ENCODE peak calls at places on chromosome 4, in eight cellular contexts. One of them, this sample, is unnamed.

GRCh38 chr4:96786306-96786705 is 946.4 kb downstream of the PDHA2 start:
- DNase-seq in suprapubic skin: no peak
- DNase-seq in H54: no peak
- DNase-seq in islet precursor cell: peak; percentile 55
- DNase-seq in NCI-H226: no peak
- DNase-seq in foreskin fibroblast: no peak
- DNase-seq in stimulated activated CD8-positive, alpha-beta memory T cell treated with anti-CD3 and anti-CD28 coated beads, Interleukin-7, amount 100 ng/mL, for 24 hours: no peak
- DNase-seq in activated CD4-positive, alpha-beta T cell treated with anti-CD3 and anti-CD28 coated beads, Interleukin-2, amount 10 ng/mL, durations not matched to agents 7 days and 5 days: no peak
- DNase-seq in this sample: peak; percentile 15

GRCh38 chr4:74547042-74547441 is 102.1 kb downstream of the AREG start:
- DNase-seq in suprapubic skin: no peak
- DNase-seq in H54: no peak
- DNase-seq in islet precursor cell: no peak
- DNase-seq in NCI-H226: no peak
- DNase-seq in foreskin fibroblast: no peak
- DNase-seq in stimulated activated CD8-positive, alpha-beta memory T cell treated with anti-CD3 and anti-CD28 coated beads, Interleukin-7, amount 100 ng/mL, for 24 hours: no peak
- DNase-seq in activated CD4-positive, alpha-beta T cell treated with anti-CD3 and anti-CD28 coated beads, Interleukin-2, amount 10 ng/mL, durations not matched to agents 7 days and 5 days: no peak
- DNase-seq in this sample: no peak

GRCh38 chr4:179112441-179113170 is 1670.4 kb upstream of the AGA start:
- DNase-seq in suprapubic skin: no peak
- DNase-seq in H54: no peak
- DNase-seq in islet precursor cell: no peak
- DNase-seq in NCI-H226: no peak
- DNase-seq in foreskin fibroblast: no peak
- DNase-seq in stimulated activated CD8-positive, alpha-beta memory T cell treated with anti-CD3 and anti-CD28 coated beads, Interleukin-7, amount 100 ng/mL, for 24 hours: no peak
- DNase-seq in activated CD4-positive, alpha-beta T cell treated with anti-CD3 and anti-CD28 coated beads, Interleukin-2, amount 10 ng/mL, durations not matched to agents 7 days and 5 days: no peak
- DNase-seq in this sample: no peak

GRCh38 chr4:188400456-188400855 is 261.2 kb downstream of the TRIML1 start:
- DNase-seq in suprapubic skin: no peak
- DNase-seq in H54: no peak
- DNase-seq in islet precursor cell: no peak
- DNase-seq in NCI-H226: no peak
- DNase-seq in foreskin fibroblast: peak; percentile 31
- DNase-seq in stimulated activated CD8-positive, alpha-beta memory T cell treated with anti-CD3 and anti-CD28 coated beads, Interleukin-7, amount 100 ng/mL, for 24 hours: no peak
- DNase-seq in activated CD4-positive, alpha-beta T cell treated with anti-CD3 and anti-CD28 coated beads, Interleukin-2, amount 10 ng/mL, durations not matched to agents 7 days and 5 days: no peak
- DNase-seq in this sample: peak; percentile 5

GRCh38 chr4:16218950-16219349 is 7.3 kb downstream of the TAPT1 start:
- DNase-seq in suprapubic skin: no peak
- DNase-seq in H54: no peak
- DNase-seq in islet precursor cell: no peak
- DNase-seq in NCI-H226: no peak
- DNase-seq in foreskin fibroblast: no peak
- DNase-seq in stimulated activated CD8-positive, alpha-beta memory T cell treated with anti-CD3 and anti-CD28 coated beads, Interleukin-7, amount 100 ng/mL, for 24 hours: no peak
- DNase-seq in activated CD4-positive, alpha-beta T cell treated with anti-CD3 and anti-CD28 coated beads, Interleukin-2, amount 10 ng/mL, durations not matched to agents 7 days and 5 days: no peak
- DNase-seq in this sample: no peak

GRCh38 chr4:184924516-184924915 is 93.8 kb upstream of the HELT start:
- DNase-seq in suprapubic skin: no peak
- DNase-seq in H54: no peak
- DNase-seq in islet precursor cell: no peak
- DNase-seq in NCI-H226: no peak
- DNase-seq in foreskin fibroblast: no peak
- DNase-seq in stimulated activated CD8-positive, alpha-beta memory T cell treated with anti-CD3 and anti-CD28 coated beads, Interleukin-7, amount 100 ng/mL, for 24 hours: no peak
- DNase-seq in activated CD4-positive, alpha-beta T cell treated with anti-CD3 and anti-CD28 coated beads, Interleukin-2, amount 10 ng/mL, durations not matched to agents 7 days and 5 days: no peak
- DNase-seq in this sample: no peak

GRCh38 chr4:25144870-25145481 is 15.3 kb downstream of the SEPSECS start:
- DNase-seq in suprapubic skin: no peak
- DNase-seq in H54: no peak
- DNase-seq in islet precursor cell: no peak
- DNase-seq in NCI-H226: no peak
- DNase-seq in foreskin fibroblast: peak; percentile 52
- DNase-seq in stimulated activated CD8-positive, alpha-beta memory T cell treated with anti-CD3 and anti-CD28 coated beads, Interleukin-7, amount 100 ng/mL, for 24 hours: no peak
- DNase-seq in activated CD4-positive, alpha-beta T cell treated with anti-CD3 and anti-CD28 coated beads, Interleukin-2, amount 10 ng/mL, durations not matched to agents 7 days and 5 days: no peak
- DNase-seq in this sample: no peak

GRCh38 chr4:41851621-41852020 is 83.6 kb upstream of the TMEM33 start:
- DNase-seq in suprapubic skin: no peak
- DNase-seq in H54: no peak
- DNase-seq in islet precursor cell: no peak
- DNase-seq in NCI-H226: no peak
- DNase-seq in foreskin fibroblast: no peak
- DNase-seq in stimulated activated CD8-positive, alpha-beta memory T cell treated with anti-CD3 and anti-CD28 coated beads, Interleukin-7, amount 100 ng/mL, for 24 hours: no peak
- DNase-seq in activated CD4-positive, alpha-beta T cell treated with anti-CD3 and anti-CD28 coated beads, Interleukin-2, amount 10 ng/mL, durations not matched to agents 7 days and 5 days: no peak
- DNase-seq in this sample: no peak

GRCh38 chr4:169268951-169269781 is 1.6 kb downstream of the SH3RF1 start:
- DNase-seq in suprapubic skin: no peak
- DNase-seq in H54: no peak
- DNase-seq in islet precursor cell: no peak
- DNase-seq in NCI-H226: peak; percentile 89
- DNase-seq in foreskin fibroblast: peak; percentile 78
- DNase-seq in stimulated activated CD8-positive, alpha-beta memory T cell treated with anti-CD3 and anti-CD28 coated beads, Interleukin-7, amount 100 ng/mL, for 24 hours: no peak
- DNase-seq in activated CD4-positive, alpha-beta T cell treated with anti-CD3 and anti-CD28 coated beads, Interleukin-2, amount 10 ng/mL, durations not matched to agents 7 days and 5 days: no peak
- DNase-seq in this sample: peak; percentile 51

GRCh38 chr4:47483722-47484121 is 1.4 kb upstream of the ATP10D start:
- DNase-seq in suprapubic skin: no peak
- DNase-seq in H54: no peak
- DNase-seq in islet precursor cell: no peak
- DNase-seq in NCI-H226: no peak
- DNase-seq in foreskin fibroblast: peak; percentile 9
- DNase-seq in stimulated activated CD8-positive, alpha-beta memory T cell treated with anti-CD3 and anti-CD28 coated beads, Interleukin-7, amount 100 ng/mL, for 24 hours: no peak
- DNase-seq in activated CD4-positive, alpha-beta T cell treated with anti-CD3 and anti-CD28 coated beads, Interleukin-2, amount 10 ng/mL, durations not matched to agents 7 days and 5 days: no peak
- DNase-seq in this sample: no peak

GRCh38 chr4:2792711-2793577 is at the start of gene SH3BP2:
- DNase-seq in suprapubic skin: peak; percentile 88
- DNase-seq in H54: peak; percentile 53
- DNase-seq in islet precursor cell: peak; percentile 84
- DNase-seq in NCI-H226: peak; percentile 61
- DNase-seq in foreskin fibroblast: peak; percentile 87
- DNase-seq in stimulated activated CD8-positive, alpha-beta memory T cell treated with anti-CD3 and anti-CD28 coated beads, Interleukin-7, amount 100 ng/mL, for 24 hours: no peak
- DNase-seq in activated CD4-positive, alpha-beta T cell treated with anti-CD3 and anti-CD28 coated beads, Interleukin-2, amount 10 ng/mL, durations not matched to agents 7 days and 5 days: peak; percentile 49
- DNase-seq in this sample: peak; percentile 30

GRCh38 chr4:184389978-184390518 is 84.3 kb downstream of the IRF2 start:
- DNase-seq in suprapubic skin: no peak
- DNase-seq in H54: no peak
- DNase-seq in islet precursor cell: no peak
- DNase-seq in NCI-H226: no peak
- DNase-seq in foreskin fibroblast: no peak
- DNase-seq in stimulated activated CD8-positive, alpha-beta memory T cell treated with anti-CD3 and anti-CD28 coated beads, Interleukin-7, amount 100 ng/mL, for 24 hours: no peak
- DNase-seq in activated CD4-positive, alpha-beta T cell treated with anti-CD3 and anti-CD28 coated beads, Interleukin-2, amount 10 ng/mL, durations not matched to agents 7 days and 5 days: no peak
- DNase-seq in this sample: peak; percentile 58

GRCh38 chr4:14254806-14255445 is 627.4 kb upstream of the BOD1L1 start:
- DNase-seq in suprapubic skin: no peak
- DNase-seq in H54: no peak
- DNase-seq in islet precursor cell: no peak
- DNase-seq in NCI-H226: no peak
- DNase-seq in foreskin fibroblast: no peak
- DNase-seq in stimulated activated CD8-positive, alpha-beta memory T cell treated with anti-CD3 and anti-CD28 coated beads, Interleukin-7, amount 100 ng/mL, for 24 hours: no peak
- DNase-seq in activated CD4-positive, alpha-beta T cell treated with anti-CD3 and anti-CD28 coated beads, Interleukin-2, amount 10 ng/mL, durations not matched to agents 7 days and 5 days: no peak
- DNase-seq in this sample: no peak

GRCh38 chr4:155548173-155548572 is 118.5 kb upstream of the GUCY1A1 start:
- DNase-seq in suprapubic skin: peak; percentile 55
- DNase-seq in H54: no peak
- DNase-seq in islet precursor cell: no peak
- DNase-seq in NCI-H226: no peak
- DNase-seq in foreskin fibroblast: peak; percentile 74
- DNase-seq in stimulated activated CD8-positive, alpha-beta memory T cell treated with anti-CD3 and anti-CD28 coated beads, Interleukin-7, amount 100 ng/mL, for 24 hours: no peak
- DNase-seq in activated CD4-positive, alpha-beta T cell treated with anti-CD3 and anti-CD28 coated beads, Interleukin-2, amount 10 ng/mL, durations not matched to agents 7 days and 5 days: no peak
- DNase-seq in this sample: no peak

GRCh38 chr4:187071896-187072295 is 348.2 kb upstream of the FAT1 start:
- DNase-seq in suprapubic skin: no peak
- DNase-seq in H54: no peak
- DNase-seq in islet precursor cell: no peak
- DNase-seq in NCI-H226: no peak
- DNase-seq in foreskin fibroblast: no peak
- DNase-seq in stimulated activated CD8-positive, alpha-beta memory T cell treated with anti-CD3 and anti-CD28 coated beads, Interleukin-7, amount 100 ng/mL, for 24 hours: no peak
- DNase-seq in activated CD4-positive, alpha-beta T cell treated with anti-CD3 and anti-CD28 coated beads, Interleukin-2, amount 10 ng/mL, durations not matched to agents 7 days and 5 days: no peak
- DNase-seq in this sample: no peak

GRCh38 chr4:76630748-76631147 is 195.7 kb downstream of the SHROOM3 start:
- DNase-seq in suprapubic skin: no peak
- DNase-seq in H54: no peak
- DNase-seq in islet precursor cell: no peak
- DNase-seq in NCI-H226: no peak
- DNase-seq in foreskin fibroblast: peak; percentile 41
- DNase-seq in stimulated activated CD8-positive, alpha-beta memory T cell treated with anti-CD3 and anti-CD28 coated beads, Interleukin-7, amount 100 ng/mL, for 24 hours: no peak
- DNase-seq in activated CD4-positive, alpha-beta T cell treated with anti-CD3 and anti-CD28 coated beads, Interleukin-2, amount 10 ng/mL, durations not matched to agents 7 days and 5 days: no peak
- DNase-seq in this sample: no peak